ENCODE peak calls at places on chromosomes 2 and 18, in seven cellular contexts. P is foreskin fibroblast, W is HFF-Myc, F is tibial nerve, V is bronchial epithelial cell, X is upper lobe of right lung, Q is psoas muscle. J is an unnamed sample.

GRCh38 chr18:45688113-45688512 is 35.9 kb upstream of the SLC14A1 start:
- DNase-seq in P (peak), W (no peak), F (no peak), V (no peak), X (no peak), Q (no peak), J (no peak)

GRCh38 chr2:16277117-16277516 is 336.8 kb downstream of the MYCN start:
- DNase-seq in P (no peak), W (no peak), F (no peak), V (peak), X (no peak), Q (no peak), J (no peak)

GRCh38 chr2:75113217-75113616 is 86.1 kb downstream of the TACR1 start:
- DNase-seq in P (no peak), W (no peak), F (no peak), V (no peak), X (no peak), Q (no peak), J (no peak)

GRCh38 chr2:29532451-29532850 is 388.9 kb downstream of the ALK start:
- DNase-seq in P (peak), W (no peak), F (no peak), V (no peak), X (no peak), Q (no peak), J (no peak)

GRCh38 chr2:198053173-198053572 is 248.8 kb downstream of the PLCL1 start:
- DNase-seq in P (no peak), W (no peak), F (no peak), V (no peak), X (no peak), Q (no peak), J (no peak)

GRCh38 chr18:11548367-11548766 is 61.0 kb upstream of the SLC35G4 start:
- DNase-seq in P (no peak), W (no peak), F (no peak), V (no peak), X (no peak), Q (no peak), J (no peak)

GRCh38 chr2:158806941-158807340 is 11.8 kb downstream of the DAPL1 start:
- DNase-seq in P (no peak), W (no peak), F (no peak), V (no peak), X (no peak), Q (no peak), J (peak)

GRCh38 chr2:200746301-200746700 is 65.4 kb upstream of the BZW1 start:
- DNase-seq in P (no peak), W (no peak), F (no peak), V (no peak), X (no peak), Q (no peak), J (no peak)

GRCh38 chr2:128440666-128441340 is 122.1 kb upstream of the HS6ST1 start:
- DNase-seq in P (no peak), W (no peak), F (no peak), V (no peak), X (peak), Q (no peak), J (no peak)

GRCh38 chr2:102872388-102872787 is 110.6 kb downstream of the TMEM182 start:
- DNase-seq in P (no peak), W (no peak), F (no peak), V (no peak), X (no peak), Q (no peak), J (no peak)

GRCh38 chr2:240917684-240918257 is 11.6 kb downstream of the CROCC2 start:
- DNase-seq in P (no peak), W (no peak), F (no peak), V (no peak), X (peak), Q (no peak), J (no peak)

GRCh38 chr18:62339106-62339988 is 14.2 kb downstream of the TNFRSF11A start:
- DNase-seq in P (no peak), W (no peak), F (no peak), V (peak), X (no peak), Q (no peak), J (peak)

GRCh38 chr2:55759271-55759921 is 65.8 kb upstream of the PNPT1 start:
- DNase-seq in P (no peak), W (no peak), F (no peak), V (no peak), X (no peak), Q (no peak), J (no peak)

GRCh38 chr2:67667054-67667908 is 270.1 kb downstream of the ETAA1 start:
- DNase-seq in P (no peak), W (no peak), F (no peak), V (no peak), X (no peak), Q (no peak), J (no peak)

GRCh38 chr2:45192481-45192880 is 183.2 kb upstream of the SIX2 start:
- DNase-seq in P (no peak), W (no peak), F (no peak), V (no peak), X (no peak), Q (no peak), J (no peak)

GRCh38 chr2:45191096-45191863 is 182.0 kb upstream of the SIX2 start:
- DNase-seq in P (no peak), W (no peak), F (no peak), V (no peak), X (no peak), Q (no peak), J (no peak)

GRCh38 chr2:45190481-45190880 is 181.2 kb upstream of the SIX2 start:
- DNase-seq in P (no peak), W (no peak), F (no peak), V (no peak), X (no peak), Q (peak), J (peak)

GRCh38 chr2:45192991-45193390 is 183.7 kb upstream of the SIX2 start:
- DNase-seq in P (no peak), W (no peak), F (no peak), V (no peak), X (no peak), Q (no peak), J (no peak)

GRCh38 chr2:45191972-45192371 is 182.7 kb upstream of the SIX2 start:
- DNase-seq in P (no peak), W (no peak), F (peak), V (no peak), X (no peak), Q (peak), J (no peak)
- H3K4me3 ChIP-seq in P (no peak), W (no peak), F (no peak), V (no peak), X (no peak), Q (no peak), J (no peak)

DNA sequence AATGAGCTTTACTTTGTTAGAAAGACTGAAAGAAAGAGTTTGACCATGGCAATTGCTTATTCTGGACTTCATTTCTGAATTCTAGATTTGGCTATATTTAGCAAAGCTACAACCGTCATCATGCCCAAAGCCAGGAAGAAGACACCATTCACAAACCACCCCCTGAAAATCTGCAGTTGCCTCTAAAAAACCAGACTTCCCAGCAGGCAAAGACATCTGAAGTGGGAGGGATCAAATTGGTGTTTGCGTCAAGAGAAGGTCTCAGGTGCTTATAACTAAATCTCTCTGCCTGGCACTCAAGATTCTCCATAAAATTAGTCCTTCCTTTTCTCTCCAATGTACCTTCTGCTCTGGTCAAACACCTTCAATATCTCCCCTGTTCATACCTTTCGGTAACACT is 5.6 kb downstream of the AAK1 start:
- DNase-seq in P (no peak), W (no peak), F (no peak), V (no peak), X (no peak), Q (no peak), J (no peak)
- H3K4me3 ChIP-seq in P (no peak), W (no peak), F (no peak), V (no peak), X (no peak), Q (no peak), J (no peak)

GRCh38 chr2:238061310-238062202 is 755 bp downstream of the SCLY start:
- DNase-seq in P (peak), W (no peak), F (peak), V (peak), X (no peak), Q (no peak), J (no peak)

GRCh38 chr2:238066218-238066617 is 5.4 kb downstream of the SCLY start:
- DNase-seq in P (no peak), W (no peak), F (no peak), V (no peak), X (no peak), Q (no peak), J (no peak)

GRCh38 chr2:238064376-238064775 is 3.6 kb downstream of the SCLY start:
- DNase-seq in P (no peak), W (no peak), F (no peak), V (no peak), X (no peak), Q (no peak), J (no peak)

GRCh38 chr2:238065447-238065846 is 4.6 kb downstream of the SCLY start:
- DNase-seq in P (no peak), W (no peak), F (no peak), V (no peak), X (no peak), Q (no peak), J (no peak)

GRCh38 chr2:238063414-238064189 is 2.8 kb downstream of the SCLY start:
- DNase-seq in P (no peak), W (no peak), F (no peak), V (no peak), X (no peak), Q (no peak), J (no peak)
- H3K4me3 ChIP-seq in P (no peak), W (no peak), F (no peak), V (no peak), X (no peak), Q (no peak), J (no peak)

GRCh38 chr2:46074501-46074900 is 222.7 kb upstream of the EPAS1 start:
- DNase-seq in P (no peak), W (no peak), F (no peak), V (no peak), X (no peak), Q (no peak), J (no peak)

GRCh38 chr2:46075848-46076247 is 221.4 kb upstream of the EPAS1 start:
- DNase-seq in P (no peak), W (no peak), F (no peak), V (no peak), X (no peak), Q (no peak), J (no peak)

GRCh38 chr2:46072146-46072820 is 224.9 kb upstream of the EPAS1 start:
- DNase-seq in P (no peak), W (no peak), F (no peak), V (no peak), X (no peak), Q (no peak), J (peak)

GRCh38 chr2:46071074-46071473 is 226.1 kb upstream of the EPAS1 start:
- DNase-seq in P (no peak), W (no peak), F (no peak), V (no peak), X (no peak), Q (no peak), J (no peak)

GRCh38 chr2:46073540-46074018 is 223.6 kb upstream of the EPAS1 start:
- DNase-seq in P (peak), W (peak), F (no peak), V (peak), X (no peak), Q (no peak), J (peak)
- H3K4me3 ChIP-seq in P (peak), W (peak), F (no peak), V (no peak), X (peak), Q (no peak), J (no peak)

DNA sequence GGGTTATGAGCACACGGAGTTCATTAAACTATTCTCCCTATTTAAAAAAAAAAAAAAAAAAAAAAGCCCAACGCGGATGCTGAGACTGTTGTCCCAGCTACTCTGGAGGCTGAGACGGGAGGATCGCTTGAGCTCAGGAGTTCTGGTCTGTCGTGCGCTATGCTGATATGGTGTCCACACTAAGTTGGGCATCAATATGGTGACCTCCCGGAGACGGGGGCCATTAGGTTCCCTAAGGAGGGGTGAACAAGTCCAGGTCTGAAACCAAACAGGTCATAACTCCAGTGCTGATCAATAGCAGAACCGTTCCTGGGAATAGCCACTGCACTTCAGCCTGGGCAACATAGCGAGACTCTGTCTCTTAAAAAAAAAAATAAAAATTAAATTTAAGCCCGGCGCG is 12.9 kb upstream of the ANKRD53 start:
- DNase-seq in P (no peak), W (no peak), F (no peak), V (no peak), X (no peak), Q (no peak), J (no peak)
- H3K4me3 ChIP-seq in P (peak), W (peak), F (peak), V (no peak), X (peak), Q (no peak), J (peak)

GRCh38 chr2:9002637-9003365 is 683 bp downstream of the MBOAT2 start:
- DNase-seq in P (no peak), W (no peak), F (no peak), V (no peak), X (peak), Q (peak), J (no peak)

GRCh38 chr2:9001778-9002177 is 1.7 kb downstream of the MBOAT2 start:
- DNase-seq in P (no peak), W (no peak), F (no peak), V (no peak), X (no peak), Q (no peak), J (no peak)

GRCh38 chr2:9001229-9001628 is 2.3 kb downstream of the MBOAT2 start:
- DNase-seq in P (peak), W (no peak), F (no peak), V (peak), X (no peak), Q (no peak), J (no peak)

GRCh38 chr2:9003366-9003615 is 193 bp downstream of the MBOAT2 start:
- DNase-seq in P (no peak), W (no peak), F (no peak), V (no peak), X (no peak), Q (no peak), J (no peak)

DNA sequence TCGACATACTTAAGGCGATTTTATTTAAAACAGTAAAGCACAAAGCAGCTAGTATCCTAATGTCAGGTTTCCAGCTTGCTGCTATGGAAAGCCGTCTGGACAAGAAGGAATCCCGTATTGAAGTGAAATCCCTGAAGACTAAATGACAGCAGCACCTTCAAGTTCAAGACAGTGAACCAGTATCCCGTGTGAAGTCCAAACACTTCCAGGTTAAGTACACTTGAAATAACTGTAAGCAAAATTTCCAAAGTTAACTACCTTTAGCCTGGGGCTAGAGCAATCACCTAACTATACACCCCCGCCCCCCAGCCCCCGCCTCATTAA is 1.2 kb downstream of the MBOAT2 start:
- DNase-seq in P (no peak), W (no peak), F (no peak), V (peak), X (no peak), Q (no peak), J (no peak)
- H3K4me3 ChIP-seq in P (peak), W (peak), F (peak), V (peak), X (peak), Q (no peak), J (peak)

GRCh38 chr2:181823405-181823804 is 68.1 kb upstream of the ITPRID2 start:
- DNase-seq in P (no peak), W (no peak), F (no peak), V (no peak), X (no peak), Q (no peak), J (no peak)
- H3K4me3 ChIP-seq in P (no peak), W (no peak), F (no peak), V (no peak), X (no peak), Q (no peak), J (no peak)

GRCh38 chr18:13218376-13219011 is at the start of gene LDLRAD4:
- DNase-seq in P (no peak), W (no peak), F (no peak), V (no peak), X (no peak), Q (peak), J (no peak)

GRCh38 chr18:13220326-13220991 is 1.9 kb downstream of the LDLRAD4 start:
- DNase-seq in P (no peak), W (no peak), F (no peak), V (no peak), X (no peak), Q (no peak), J (no peak)

GRCh38 chr18:13219576-13219975 is 1.0 kb downstream of the LDLRAD4 start:
- DNase-seq in P (no peak), W (no peak), F (no peak), V (no peak), X (no peak), Q (no peak), J (no peak)

GRCh38 chr18:13217971-13218375 is 587 bp upstream of the LDLRAD4 start:
- DNase-seq in P (no peak), W (no peak), F (no peak), V (no peak), X (peak), Q (peak), J (no peak)

DNA sequence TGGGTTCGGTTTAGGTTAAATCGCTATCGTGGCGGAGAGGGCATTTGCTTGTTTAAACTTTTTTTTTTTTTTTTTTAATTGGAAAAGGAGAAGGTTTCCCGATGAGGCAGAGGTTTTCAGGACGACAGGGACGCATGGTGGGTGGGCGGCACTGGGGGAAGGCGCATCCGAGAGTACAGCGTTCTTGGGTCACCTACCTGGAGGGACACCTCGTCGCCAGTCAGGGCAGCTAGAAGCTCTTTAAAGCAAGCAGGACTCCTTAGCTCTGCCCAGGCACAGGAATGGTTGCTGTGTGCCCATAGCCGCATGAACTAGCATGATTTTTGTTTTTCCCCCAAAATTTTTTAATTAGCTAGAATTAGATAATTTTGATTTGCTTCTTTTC is 444 bp downstream of the LDLRAD4 start:
- DNase-seq in P (no peak), W (no peak), F (no peak), V (no peak), X (no peak), Q (no peak), J (no peak)
- H3K4me3 ChIP-seq in P (no peak), W (no peak), F (peak), V (no peak), X (peak), Q (peak), J (peak)

GRCh38 chr2:148874868-148875341 is at the start of gene KIF5C:
- DNase-seq in P (peak), W (peak), F (peak), V (peak), X (peak), Q (peak), J (peak)

GRCh38 chr2:148875387-148876051 is 492 bp downstream of the KIF5C start:
- DNase-seq in P (no peak), W (no peak), F (no peak), V (no peak), X (no peak), Q (no peak), J (no peak)

GRCh38 chr2:148876589-148877402 is 1.8 kb downstream of the KIF5C start:
- DNase-seq in P (no peak), W (no peak), F (no peak), V (no peak), X (no peak), Q (peak), J (no peak)

GRCh38 chr2:148876190-148876588 is 1.2 kb downstream of the KIF5C start:
- DNase-seq in P (no peak), W (no peak), F (no peak), V (no peak), X (no peak), Q (no peak), J (no peak)

DNA sequence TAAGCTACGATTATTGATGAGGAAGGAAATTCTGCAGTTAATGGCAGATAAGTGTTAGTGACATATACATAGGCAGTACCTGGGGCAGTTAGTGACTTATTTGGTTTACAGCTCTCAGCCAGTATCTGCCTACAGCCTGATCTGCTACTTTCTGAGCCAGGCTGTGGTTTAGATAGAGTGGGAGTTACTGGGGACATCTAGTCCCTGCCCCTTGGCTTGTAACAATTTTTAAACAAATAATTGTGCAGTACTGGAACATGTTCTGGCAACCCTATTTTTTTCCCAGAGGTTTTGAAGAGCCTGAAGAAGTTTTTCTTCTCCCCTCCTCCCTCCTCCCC is 2.3 kb downstream of the KIF5C start:
- DNase-seq in P (no peak), W (no peak), F (no peak), V (no peak), X (no peak), Q (no peak), J (no peak)
- H3K4me3 ChIP-seq in P (no peak), W (no peak), F (no peak), V (no peak), X (no peak), Q (no peak), J (no peak)